ENCODE peak calls at places on chromosomes 4 and X, in ten cellular contexts. G, U, B, D, V, K, P, X, Z and I are unnamed samples.

GRCh38 chr4:174058846-174059245 is 224.6 kb downstream of the FBXO8 start:
- DNase-seq in K (no peak), P (no peak), Z (no peak), D (no peak), X (no peak), B (no peak), U (no peak), V (no peak), G (no peak), I (no peak)

GRCh38 chr4:37008199-37008598 is 236.3 kb upstream of the NWD2 start:
- DNase-seq in G (no peak), K (no peak), D (peak; percentile 58), V (no peak), X (no peak), Z (peak; percentile 69), P (no peak), B (no peak), U (no peak), I (no peak)

GRCh38 chr4:7156273-7157139 is 35.8 kb upstream of the SORCS2 start:
- DNase-seq in K (peak; percentile 73), B (peak; percentile 50), D (peak; percentile 56), V (no peak), P (peak; percentile 56), G (peak; percentile 41), Z (no peak), X (peak; percentile 91), U (no peak), I (peak; percentile 1)

GRCh38 chrX:153770606-153771175 is 6.6 kb downstream of the PLXNB3 start:
- DNase-seq in X (peak; percentile 81), Z (peak; percentile 4), G (no peak), V (no peak), P (no peak), K (peak; percentile 64), U (no peak), D (no peak), B (no peak), I (no peak)

GRCh38 chrX:107000013-107000515 is at the start of gene MORC4:
- DNase-seq in K (peak; percentile 86), B (peak; percentile 83), D (peak; percentile 88), P (peak; percentile 78), G (peak; percentile 78), U (peak; percentile 13), Z (peak; percentile 78), V (no peak), X (peak; percentile 87), I (peak; percentile 82)

GRCh38 chr4:27947320-27947719 is 1086.7 kb downstream of the STIM2 start:
- DNase-seq in K (no peak), X (no peak), V (no peak), D (no peak), Z (no peak), B (no peak), P (no peak), U (no peak), G (no peak), I (no peak)

GRCh38 chrX:10564484-10564883 is 55.9 kb downstream of the MID1 start:
- DNase-seq in Z (no peak), U (no peak), D (no peak), K (no peak), P (no peak), V (no peak), B (no peak), G (no peak), X (no peak), I (no peak)

GRCh38 chr4:188113156-188113555 is 3.8 kb upstream of the TRIML2 start:
- DNase-seq in K (no peak), Z (no peak), P (no peak), V (no peak), U (no peak), G (no peak), X (peak; percentile 71), B (no peak), D (no peak), I (no peak)

GRCh38 chr4:127856485-127857447 is 23.9 kb upstream of the PLK4 start:
- DNase-seq in U (no peak), D (no peak), Z (no peak), V (peak; percentile 60), G (no peak), K (no peak), B (no peak), X (peak; percentile 47), P (no peak), I (no peak)

GRCh38 chrX:155632424-155633100 is 19.8 kb upstream of the TMLHE start:
- DNase-seq in P (no peak), K (no peak), G (no peak), D (no peak), B (no peak), V (peak; percentile 3), U (no peak), Z (no peak), X (peak; percentile 14), I (no peak)

DNA sequence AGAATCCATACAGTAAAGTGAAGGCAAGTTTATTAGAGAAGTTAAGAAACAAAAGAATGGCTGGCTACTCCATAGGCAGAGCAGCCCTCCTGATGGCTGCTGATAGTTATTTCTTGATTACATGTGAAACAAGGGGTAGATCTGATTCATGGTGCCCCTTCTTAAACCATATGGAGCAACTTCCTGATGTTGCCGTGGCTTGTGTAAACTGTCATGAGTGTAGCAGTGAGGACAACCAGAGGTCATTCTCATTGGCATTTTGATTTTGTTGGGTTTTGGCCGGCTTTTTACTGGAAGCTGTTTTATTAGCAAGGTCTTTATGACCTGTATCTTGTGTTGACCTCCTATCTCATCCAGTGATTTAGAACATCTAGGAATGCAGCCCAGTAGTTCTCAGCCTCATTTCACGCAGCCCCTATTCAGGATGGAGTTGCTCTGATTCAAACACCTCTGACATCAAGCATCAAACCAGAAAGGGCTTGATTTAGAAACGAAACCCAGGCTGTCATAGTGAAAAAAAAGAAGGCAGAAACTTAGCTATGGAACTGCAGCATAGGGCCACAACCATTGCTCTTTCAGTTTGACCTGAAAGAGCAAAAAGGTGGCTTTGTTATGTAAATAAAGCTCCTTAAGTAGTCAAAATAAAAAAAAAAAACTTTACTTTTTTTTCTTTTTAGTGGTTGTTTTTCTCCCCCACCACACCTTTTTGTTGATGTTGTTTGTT is 37.8 kb downstream of the SPCS3 start:
- DNase-seq in Z (no peak), U (no peak), D (no peak), V (peak; percentile 48), B (no peak), X (no peak), K (no peak), G (no peak), P (no peak), I (no peak)
- H3K4me3 ChIP-seq in Z (no peak overlapping the region), U (no peak overlapping the region), D (no peak overlapping the region), V (no peak overlapping the region), B (no peak overlapping the region), X (no peak overlapping the region), K (no peak overlapping the region), G (no peak overlapping the region), P (no peak overlapping the region), I (no peak overlapping the region)

GRCh38 chr4:139465922-139466321 is 12.0 kb downstream of the RAB33B start:
- DNase-seq in G (no peak), X (no peak), Z (no peak), K (no peak), B (no peak), D (no peak), U (no peak), V (no peak), P (no peak), I (no peak)

GRCh38 chr4:139470295-139470694 is 16.4 kb downstream of the RAB33B start:
- DNase-seq in U (no peak), P (no peak), B (no peak), X (no peak), K (no peak), Z (no peak), D (no peak), V (no peak), G (no peak), I (no peak)

GRCh38 chr4:139469869-139470268 is 15.9 kb downstream of the RAB33B start:
- DNase-seq in X (no peak), K (no peak), Z (no peak), G (no peak), U (no peak), V (no peak), P (no peak), D (no peak), B (no peak), I (no peak)

GRCh38 chr4:139470997-139471665 is 17.2 kb downstream of the RAB33B start:
- DNase-seq in D (no peak), P (no peak), K (no peak), U (no peak), X (no peak), Z (no peak), V (no peak), B (no peak), G (no peak), I (peak; percentile 48)

DNA sequence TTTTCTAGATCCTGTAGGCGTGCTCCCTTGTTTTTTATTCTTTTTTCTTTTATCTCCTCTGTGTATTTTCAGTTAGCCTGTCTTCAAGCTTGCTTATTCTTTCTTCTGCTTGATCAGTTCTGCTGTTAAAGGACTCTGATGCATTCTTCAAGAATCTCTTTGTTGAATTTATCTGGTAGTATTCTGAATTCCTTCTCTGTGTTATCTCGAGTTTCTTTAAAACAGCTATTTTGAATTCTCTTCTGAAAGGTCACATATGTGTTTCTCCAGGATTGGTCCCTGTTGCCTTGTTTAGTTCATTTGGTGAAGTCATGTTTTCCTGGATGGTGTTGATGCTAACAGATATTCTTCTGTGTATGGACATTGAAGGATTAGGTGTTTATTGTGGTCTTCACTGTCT is 15.3 kb downstream of the RAB33B start:
- DNase-seq in V (no peak), Z (no peak), P (no peak), G (no peak), K (no peak), U (no peak), X (no peak), B (no peak), D (no peak), I (no peak)
- H3K27ac ChIP-seq in V (no peak overlapping the region), Z (no peak overlapping the region), P (no peak overlapping the region), G (no peak overlapping the region), K (no peak overlapping the region), U (no peak overlapping the region), X (no peak overlapping the region), B (no peak overlapping the region), D (no peak overlapping the region), I (no peak overlapping the region)

DNA sequence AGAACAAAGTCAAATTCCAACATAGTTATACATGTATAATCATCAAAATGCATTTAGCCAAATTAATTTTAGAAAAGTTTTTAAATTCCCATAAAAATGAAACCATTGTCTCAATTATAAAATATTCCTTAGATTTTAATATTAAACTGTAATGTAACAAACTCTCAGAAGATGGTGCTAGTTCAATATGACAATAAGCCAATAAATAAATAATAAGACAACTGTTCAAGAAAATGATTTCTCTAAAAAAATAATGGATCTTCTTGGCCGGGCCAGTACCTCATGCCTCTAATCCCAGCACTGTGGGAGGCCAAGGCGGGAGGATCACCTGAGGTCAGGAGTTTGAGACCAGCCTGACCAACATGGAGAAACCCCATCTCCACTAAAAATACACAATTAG is 80.3 kb downstream of the RAB28 start:
- DNase-seq in K (no peak), G (no peak), B (no peak), X (no peak), Z (no peak), V (no peak), D (no peak), U (no peak), P (no peak), I (no peak)
- H3K4me3 ChIP-seq in K (no peak overlapping the region), G (no peak overlapping the region), B (no peak overlapping the region), X (no peak overlapping the region), Z (no peak overlapping the region), V (no peak overlapping the region), D (no peak overlapping the region), U (no peak overlapping the region), P (no peak overlapping the region), I (no peak overlapping the region)

GRCh38 chr4:121554377-121554776 is 142.4 kb downstream of the ANXA5 start:
- DNase-seq in K (no peak), B (no peak), V (no peak), Z (no peak), U (no peak), P (no peak), X (no peak), D (no peak), G (no peak), I (no peak)
- H3K27ac ChIP-seq in K (no peak overlapping the region), B (peak overlapping the region; percentile 39), V (no peak overlapping the region), Z (no peak overlapping the region), U (no peak overlapping the region), P (peak overlapping the region; percentile 77), X (no peak overlapping the region), D (no peak overlapping the region), G (peak overlapping the region; percentile 79), I (no peak overlapping the region)